ENCODE peak calls at places on chromosomes 4 and X, in five cellular contexts. C, N, T, R and B are unnamed samples.

GRCh38 chrX:67781132-67781531 is 237.3 kb downstream of the AR start:
- DNase-seq in C (no peak), N (no peak), T (no peak), R (no peak), B (no peak)

GRCh38 chr4:38703625-38704024 is 39.6 kb downstream of the KLF3 start:
- DNase-seq in C (no peak), N (no peak), T (no peak), R (no peak), B (no peak)

GRCh38 chr4:19803406-19803805 is 448.3 kb upstream of the SLIT2 start:
- DNase-seq in C (no peak), N (no peak), T (no peak), R (no peak), B (no peak)

GRCh38 chrX:8037593-8038348 is 110.6 kb upstream of the PNPLA4 start:
- DNase-seq in C (peak; percentile 25), N (no peak), T (peak; percentile 9), R (no peak), B (no peak)

GRCh38 chrX:10932842-10933440 is 178.2 kb upstream of the HCCS start:
- DNase-seq in C (peak; percentile 60), N (no peak), T (peak; percentile 11), R (no peak), B (no peak)

GRCh38 chrX:103941201-103941975 is 21.0 kb upstream of the TMSB15B start:
- DNase-seq in C (peak; percentile 49), N (no peak), T (peak; percentile 63), R (no peak), B (no peak)

GRCh38 chr4:186651624-186652023 is 72.0 kb downstream of the FAT1 start:
- DNase-seq in C (peak; percentile 52), N (no peak), T (peak; percentile 52), R (no peak), B (no peak)

GRCh38 chr4:37762294-37763163 is 64.0 kb upstream of the PGM2 start:
- DNase-seq in C (peak; percentile 40), N (peak; percentile 9), T (peak; percentile 93), R (no peak), B (no peak)

GRCh38 chr4:89283975-89284556 is 23.5 kb downstream of the GPRIN3 start:
- DNase-seq in C (no peak), N (no peak), T (no peak), R (no peak), B (no peak)

GRCh38 chr4:74047152-74047551 is 8.7 kb upstream of the CXCL3 start:
- DNase-seq in C (no peak), N (no peak), T (no peak), R (no peak), B (no peak)

GRCh38 chrX:51834076-51834475 is 59.3 kb upstream of the MAGED1 start:
- DNase-seq in C (no peak), N (no peak), T (no peak), R (no peak), B (no peak)

GRCh38 chr4:178174756-178175155 is 732.5 kb upstream of the AGA start:
- DNase-seq in C (no peak), N (no peak), T (peak; percentile 61), R (no peak), B (no peak)

GRCh38 chr4:178633263-178633662 is 1191.0 kb upstream of the AGA start:
- DNase-seq in C (no peak), N (no peak), T (peak; percentile 13), R (no peak), B (no peak)

GRCh38 chr4:153773236-153773690 is 13.4 kb upstream of the RNF175 start:
- DNase-seq in C (peak; percentile 23), N (no peak), T (no peak), R (no peak), B (no peak)

GRCh38 chr4:117324851-117325491 is 239.6 kb upstream of the TRAM1L1 start:
- DNase-seq in C (peak; percentile 69), N (no peak), T (peak; percentile 72), R (no peak), B (no peak)

GRCh38 chr4:74206088-74206826 is 48.3 kb downstream of the MTHFD2L start:
- DNase-seq in C (peak; percentile 42), N (no peak), T (no peak), R (no peak), B (no peak)

GRCh38 chr4:18128241-18128640 is 106.7 kb upstream of the LCORL start:
- DNase-seq in C (no peak), N (no peak), T (peak; percentile 17), R (no peak), B (no peak)

GRCh38 chrX:138775501-138775900 is 64.0 kb upstream of the FGF13 start:
- DNase-seq in C (peak; percentile 54), N (no peak), T (peak; percentile 38), R (peak; percentile 5), B (no peak)

GRCh38 chr4:179097741-179098140 is 1655.5 kb upstream of the AGA start:
- DNase-seq in C (peak; percentile 64), N (peak; percentile 42), T (peak; percentile 68), R (no peak), B (peak; percentile 77)

GRCh38 chrX:80016182-80016581 is 1.6 kb downstream of the TBX22 start:
- DNase-seq in C (no peak), N (no peak), T (no peak), R (no peak), B (no peak)

GRCh38 chr4:687975-688694 is 816 bp downstream of the SLC49A3 start:
- DNase-seq in C (no peak), N (no peak), T (peak; percentile 26), R (no peak), B (no peak)

GRCh38 chr4:122379239-122379638 is 428 bp downstream of the ADAD1 start:
- DNase-seq in C (no peak), N (no peak), T (no peak), R (no peak), B (no peak)

GRCh38 chrX:56503941-56504673 is 59.3 kb upstream of the UBQLN2 start:
- DNase-seq in C (no peak), N (no peak), T (peak; percentile 94), R (no peak), B (no peak)

GRCh38 chr4:945274-946102 is 13.2 kb downstream of the TMEM175 start:
- DNase-seq in C (no peak), N (no peak), T (no peak), R (no peak), B (no peak)

GRCh38 chr4:54439831-54440243 is 210.7 kb downstream of the PDGFRA start:
- DNase-seq in C (peak; percentile 65), N (no peak), T (peak; percentile 34), R (peak; percentile 16), B (no peak)

GRCh38 chr4:96593422-96593821 is 753.5 kb downstream of the PDHA2 start:
- DNase-seq in C (no peak), N (no peak), T (no peak), R (no peak), B (no peak)

GRCh38 chrX:20060961-20061868 is 55.5 kb downstream of the MAP7D2 start:
- DNase-seq in C (no peak), N (no peak), T (no peak), R (no peak), B (no peak)

GRCh38 chrX:40871385-40872082 is 136.2 kb upstream of the MED14 start:
- DNase-seq in C (peak; percentile 10), N (no peak), T (peak; percentile 56), R (no peak), B (no peak)
- TF ChIP-seq CTCF in C (no peak), N (no peak), T (no peak), R (no peak), B (no peak)

DNA sequence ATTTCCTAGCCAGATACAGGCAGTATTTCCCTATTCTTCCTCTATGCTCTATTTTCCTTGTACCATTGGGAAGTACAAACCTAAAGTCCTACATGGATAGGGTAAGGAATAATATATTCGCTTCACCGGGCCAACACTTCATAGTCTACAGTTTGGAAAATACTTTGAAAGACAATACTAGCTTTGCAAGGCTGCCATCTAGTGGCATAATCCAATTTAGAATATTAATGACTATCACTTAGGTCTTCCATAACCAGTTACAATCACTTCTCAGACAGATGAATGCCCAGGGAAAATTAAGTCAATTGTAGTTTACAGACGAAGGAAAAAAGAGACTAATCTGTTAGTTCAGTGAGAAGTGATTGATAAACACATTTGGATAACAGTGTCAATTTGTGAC is 141.0 kb upstream of the FAM47C start:
- DNase-seq in C (peak; percentile 34), N (peak; percentile 2), T (peak; percentile 29), R (no peak), B (no peak)
- TF ChIP-seq CTCF in C (peak; percentile 19), N (peak; percentile 73), T (peak; percentile 30), R (peak; percentile 51), B (peak; percentile 55)

DNA sequence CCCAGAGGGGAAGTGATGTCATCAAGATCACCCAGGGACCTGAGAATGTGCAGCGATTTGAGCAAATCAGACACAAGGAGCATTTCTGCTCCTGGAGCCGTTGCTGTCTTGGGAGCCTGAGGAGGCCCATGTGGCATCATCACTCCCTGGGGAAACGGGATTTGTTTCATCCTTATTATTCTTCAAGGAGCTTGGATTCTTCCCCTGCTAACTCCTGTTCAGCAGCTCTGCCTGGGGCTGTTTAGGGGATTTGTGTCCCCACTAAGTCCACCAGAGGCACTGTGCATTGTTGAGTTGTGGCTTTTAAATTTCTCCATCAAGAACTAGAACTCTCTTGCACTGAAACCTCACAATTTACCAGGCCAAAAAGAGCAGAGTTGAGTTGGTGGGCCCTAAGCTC is 104.2 kb upstream of the MSX1 start:
- DNase-seq in C (no peak), N (no peak), T (no peak), R (no peak), B (no peak)
- TF ChIP-seq CTCF in C (no peak), N (no peak), T (no peak), R (no peak), B (no peak)

GRCh38 chr4:8374851-8375649 is 65.5 kb downstream of the ACOX3 start:
- DNase-seq in C (no peak), N (no peak), T (no peak), R (no peak), B (no peak)

GRCh38 chr4:8373973-8374545 is 66.5 kb downstream of the ACOX3 start:
- DNase-seq in C (no peak), N (no peak), T (no peak), R (no peak), B (no peak)

GRCh38 chr4:8372506-8373070 is 67.9 kb downstream of the ACOX3 start:
- DNase-seq in C (no peak), N (no peak), T (no peak), R (no peak), B (no peak)

GRCh38 chr4:8371251-8371995 is 69.1 kb downstream of the ACOX3 start:
- DNase-seq in C (no peak), N (no peak), T (no peak), R (no peak), B (no peak)

GRCh38 chr4:8373270-8373972 is 67.1 kb downstream of the ACOX3 start:
- DNase-seq in C (no peak), N (no peak), T (no peak), R (no peak), B (no peak)
- TF ChIP-seq CTCF in C (no peak), N (no peak), T (no peak), R (no peak), B (no peak)

DNA sequence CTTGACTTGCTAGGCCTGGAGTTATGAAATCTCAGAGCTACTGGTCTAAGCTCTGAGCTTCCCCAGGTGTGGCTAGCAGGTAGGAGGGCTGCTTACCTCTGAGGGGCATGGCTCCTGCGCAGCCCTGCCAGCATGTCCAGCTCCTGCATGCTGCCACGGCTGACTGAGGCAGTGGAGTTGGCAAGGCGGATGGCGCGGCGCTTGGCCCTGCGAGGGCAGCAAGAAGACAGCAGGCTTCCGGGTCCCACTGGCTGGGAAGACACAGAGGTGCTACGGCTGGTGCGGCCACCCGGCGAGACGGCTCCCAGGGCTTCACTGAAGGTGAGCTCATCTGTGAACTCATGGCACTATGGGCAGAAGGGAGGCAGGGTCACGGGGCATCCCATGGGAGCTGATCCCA is 5.7 kb downstream of the KCND1 start:
- DNase-seq in C (no peak), N (no peak), T (no peak), R (no peak), B (no peak)
- TF ChIP-seq CTCF in C (no peak), N (no peak), T (no peak), R (no peak), B (no peak)

GRCh38 chr4:144597171-144597570 is 48.8 kb upstream of the HHIP start:
- DNase-seq in C (no peak), N (no peak), T (no peak), R (no peak), B (no peak)
- TF ChIP-seq CTCF in C (no peak), N (no peak), T (no peak), R (no peak), B (no peak)